ENCODE peak calls at places on chromosomes 16 and 17, in five cellular contexts. D is K562, J is GM12878, F is HepG2, V is H1. R is an unnamed sample.

GRCh38 chr17:46764709-46765401 is 53.6 kb downstream of the WNT3 start:
- DNase-seq in D (peak), J (no peak), F (no peak), V (peak), R (no peak)

GRCh38 chr17:42409467-42410351 is 13.3 kb downstream of the CAVIN1 start:
- DNase-seq in D (no peak), J (no peak), F (no peak), V (no peak), R (no peak)

GRCh38 chr16:67514382-67514828 is 14.2 kb upstream of the RIPOR1 start:
- DNase-seq in D (peak), J (peak), F (peak), V (peak), R (peak)

GRCh38 chr17:32813021-32813420 is 63.9 kb downstream of the MYO1D start:
- DNase-seq in D (no peak), J (no peak), F (no peak), V (no peak), R (no peak)

GRCh38 chr16:56115817-56116576 is 75.3 kb upstream of the GNAO1 start:
- DNase-seq in D (no peak), J (no peak), F (no peak), V (no peak), R (peak)

GRCh38 chr16:11235703-11235991 is 20.4 kb downstream of the SOCS1 start:
- DNase-seq in D (no peak), J (no peak), F (peak), V (no peak), R (no peak)

GRCh38 chr17:73311781-73312641 is at the start of gene CDC42EP4:
- DNase-seq in D (peak), J (no peak), F (peak), V (peak), R (peak)

GRCh38 chr17:53336281-53336680 is 486.4 kb upstream of the KIF2B start:
- DNase-seq in D (no peak), J (no peak), F (no peak), V (no peak), R (no peak)

GRCh38 chr17:76082326-76083251 is 3.6 kb downstream of the ZACN start:
- DNase-seq in D (no peak), J (no peak), F (no peak), V (no peak), R (no peak)

GRCh38 chr16:13397126-13397525 is 495.7 kb downstream of the SHISA9 start:
- DNase-seq in D (no peak), J (no peak), F (no peak), V (no peak), R (peak)

GRCh38 chr17:35898283-35899070 is 18.3 kb upstream of the CCL5 start:
- DNase-seq in D (no peak), J (no peak), F (no peak), V (no peak), R (no peak)

DNA sequence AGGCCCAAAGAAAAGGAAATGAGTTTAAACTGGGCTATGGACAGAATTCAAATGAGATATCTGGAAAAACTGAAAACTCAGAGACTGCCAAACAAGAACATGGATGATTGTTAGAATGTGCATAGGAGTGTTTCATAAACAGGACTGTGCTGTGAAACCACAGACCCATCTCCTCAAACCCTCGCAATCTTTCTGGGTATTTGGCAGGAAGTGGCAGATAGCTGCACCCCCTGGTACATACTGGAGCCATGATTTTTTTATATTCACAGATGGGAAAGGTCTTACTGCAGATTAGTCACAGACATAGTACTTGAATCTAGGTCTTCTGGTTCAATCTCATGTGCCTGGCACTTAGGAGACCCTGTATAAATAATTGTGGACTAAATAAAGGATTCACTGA is 145.0 kb downstream of the CCDC182 start:
- DNase-seq in D (no peak), J (no peak), F (no peak), V (no peak), R (no peak)
- H2AFZ ChIP-seq in D (no peak), J (no peak), F (no peak), V (no peak), R (no peak)

GRCh38 chr17:59510611-59511010 is 54.8 kb upstream of the DHX40 start:
- DNase-seq in D (no peak), J (no peak), F (no peak), V (no peak), R (no peak)

GRCh38 chr17:59512844-59513383 is 52.5 kb upstream of the DHX40 start:
- DNase-seq in D (no peak), J (no peak), F (no peak), V (no peak), R (no peak)

GRCh38 chr17:59516451-59516850 is 49.0 kb upstream of the DHX40 start:
- DNase-seq in D (no peak), J (no peak), F (no peak), V (no peak), R (no peak)

GRCh38 chr17:59511726-59512125 is 53.7 kb upstream of the DHX40 start:
- DNase-seq in D (no peak), J (no peak), F (no peak), V (no peak), R (no peak)

GRCh38 chr17:59513934-59514841 is 51.2 kb upstream of the DHX40 start:
- DNase-seq in D (no peak), J (no peak), F (peak), V (no peak), R (no peak)
- TF ChIP-seq CREB1 in D (no peak), J (no peak), F (peak), V (no peak), R (no peak)

GRCh38 chr16:73197598-73197997 is 149.7 kb upstream of the ZFHX3 start:
- DNase-seq in D (no peak), J (no peak), F (no peak), V (no peak), R (no peak)
- H2AFZ ChIP-seq in D (no peak), J (no peak), F (no peak), V (no peak), R (no peak)

DNA sequence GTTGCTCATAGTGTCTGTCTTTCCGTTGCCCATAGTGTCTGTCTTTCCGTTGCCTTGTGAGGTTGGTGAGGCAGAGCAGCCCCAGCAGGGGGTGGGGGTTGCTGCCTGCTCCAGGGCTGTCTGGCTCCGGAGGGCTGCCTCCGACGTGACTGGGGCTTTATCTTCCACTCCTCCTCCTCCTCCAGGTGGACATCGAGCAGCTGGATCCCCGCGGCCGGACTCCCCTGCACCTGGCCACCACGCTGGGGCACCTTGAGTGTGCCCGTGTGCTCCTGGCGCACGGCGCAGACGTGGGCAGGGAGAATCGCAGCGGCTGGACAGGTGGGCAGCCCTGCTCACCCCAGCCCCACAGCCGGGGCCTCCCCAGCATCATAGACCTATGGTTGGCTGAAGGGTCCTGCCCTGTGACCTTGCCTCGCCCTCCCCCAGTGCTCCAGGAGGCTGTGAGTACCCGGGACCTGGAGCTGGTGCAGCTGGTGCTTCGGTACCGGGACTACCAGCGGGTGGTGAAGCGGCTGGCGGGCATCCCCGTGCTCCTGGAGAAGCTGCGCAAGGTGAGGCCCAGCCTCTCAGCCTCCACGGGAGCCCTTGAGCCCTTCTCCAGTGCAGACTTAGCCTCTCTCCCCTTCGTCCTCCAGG is 14.7 kb downstream of the ANKRD13B start:
- DNase-seq in D (no peak), J (no peak), F (no peak), V (no peak), R (no peak)
- TF ChIP-seq CREB1 in D (no peak), J (no peak), F (no peak), V (no peak), R (no peak)

DNA sequence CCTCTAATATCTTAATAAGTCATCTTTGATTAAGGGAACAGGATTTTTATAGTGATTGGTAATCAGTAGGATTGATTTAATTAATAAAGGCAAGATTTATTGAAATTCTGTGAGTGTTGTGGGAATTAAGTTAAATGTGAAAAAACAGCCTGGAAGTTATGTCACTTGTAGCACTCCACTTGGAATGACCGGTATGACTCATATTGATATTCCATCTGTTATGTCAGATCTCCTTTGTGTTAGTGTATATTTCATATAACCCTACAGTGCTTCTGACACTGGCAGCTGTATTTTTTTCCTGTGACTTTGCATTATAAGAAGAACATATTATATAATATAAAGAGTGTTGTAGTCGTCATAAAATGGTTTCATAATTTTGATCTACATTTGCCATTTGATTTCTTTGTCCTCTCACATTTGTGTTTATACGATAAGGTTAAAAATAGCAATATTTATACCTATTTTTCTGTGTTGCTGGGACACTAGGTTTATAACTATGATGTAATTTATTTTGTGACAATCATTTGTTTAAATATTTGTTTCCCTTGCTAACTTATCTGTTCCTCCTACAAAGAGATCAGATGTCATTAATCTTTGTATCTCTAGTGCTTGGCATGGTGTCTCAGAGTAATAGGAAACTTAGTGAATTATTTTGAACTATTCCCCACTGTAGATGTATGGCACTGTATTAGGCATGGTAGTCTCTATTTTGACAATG is 249.0 kb downstream of the BCAS3 start:
- DNase-seq in D (no peak), J (no peak), F (no peak), V (no peak), R (no peak)
- H2AFZ ChIP-seq in D (no peak), J (no peak), F (no peak), V (no peak), R (no peak)

DNA sequence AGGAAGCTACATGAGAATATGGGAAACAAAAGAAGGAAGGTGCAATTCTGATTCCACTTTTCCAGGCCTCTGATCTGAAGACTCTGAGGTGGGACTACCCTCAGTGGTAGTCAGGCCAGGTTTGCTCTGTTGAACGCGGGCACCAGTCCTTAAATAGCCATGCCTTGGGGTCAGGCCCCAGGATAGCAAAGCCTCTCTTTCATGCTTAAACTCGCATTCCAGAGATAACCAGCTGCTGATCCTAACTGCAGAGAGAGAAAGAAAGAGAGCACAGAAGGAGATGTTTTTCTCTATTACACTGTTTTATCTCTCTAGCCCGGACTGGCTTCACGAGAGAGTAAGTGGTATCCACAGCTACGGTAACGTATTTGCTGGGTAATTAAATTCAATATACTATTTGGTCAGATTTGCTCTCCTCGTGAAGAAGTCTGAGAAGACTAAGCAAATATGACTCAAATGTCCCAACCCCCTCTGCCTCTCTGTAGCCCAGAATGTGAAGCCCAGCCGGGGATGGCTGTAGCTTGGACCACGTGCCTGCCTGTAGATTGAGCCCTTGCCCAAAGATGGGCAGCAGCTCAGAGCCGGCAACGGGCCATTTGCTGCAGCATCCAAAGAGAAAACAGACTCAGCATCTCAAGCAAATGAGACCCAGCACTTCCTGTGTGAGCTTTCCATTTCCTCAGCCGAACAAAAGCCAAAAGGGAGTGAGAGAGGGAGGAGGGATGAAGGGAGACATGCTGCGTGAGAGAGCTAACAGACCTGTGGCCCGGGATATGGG is 122.2 kb downstream of the SMG6 start:
- DNase-seq in D (no peak), J (no peak), F (no peak), V (no peak), R (peak)
- TF ChIP-seq CREB1 in D (no peak), J (no peak), F (no peak), V (no peak), R (no peak)

GRCh38 chr17:62895650-62896301 is 70.3 kb upstream of the TANC2 start:
- DNase-seq in D (no peak), J (no peak), F (no peak), V (no peak), R (no peak)

GRCh38 chr17:62900096-62900495 is 65.9 kb upstream of the TANC2 start:
- DNase-seq in D (no peak), J (no peak), F (no peak), V (no peak), R (no peak)

GRCh38 chr17:62897706-62898105 is 68.3 kb upstream of the TANC2 start:
- DNase-seq in D (no peak), J (no peak), F (no peak), V (no peak), R (no peak)

GRCh38 chr17:62899349-62899748 is 66.7 kb upstream of the TANC2 start:
- DNase-seq in D (no peak), J (no peak), F (no peak), V (no peak), R (no peak)

GRCh38 chr17:62898239-62898864 is 67.7 kb upstream of the TANC2 start:
- DNase-seq in D (no peak), J (no peak), F (no peak), V (no peak), R (no peak)
- H2AFZ ChIP-seq in D (no peak), J (no peak), F (no peak), V (peak), R (peak)

DNA sequence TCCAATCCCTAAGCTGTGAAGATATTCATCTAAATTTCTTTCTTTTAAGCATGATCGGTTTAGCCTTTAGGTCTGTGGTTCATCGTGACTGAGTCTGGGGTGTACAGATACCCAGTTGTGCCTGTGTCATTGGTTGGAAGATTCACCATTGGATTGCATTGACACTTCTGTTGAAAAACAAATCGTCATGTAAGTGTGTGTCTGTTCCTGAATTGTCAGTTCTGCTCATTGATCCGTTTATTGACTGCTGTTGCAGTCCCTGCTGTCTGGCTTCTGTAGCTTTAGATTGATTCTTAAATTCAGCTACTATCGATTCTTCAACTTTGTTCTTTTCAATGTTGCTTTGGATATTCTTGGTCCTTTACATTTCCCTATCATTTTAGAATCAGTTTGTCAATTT is 21.0 kb upstream of the ZNF469 start:
- DNase-seq in D (no peak), J (no peak), F (no peak), V (no peak), R (no peak)
- TF ChIP-seq CREB1 in D (no peak), J (no peak), F (no peak), V (no peak), R (no peak)

GRCh38 chr17:60134396-60135159 is 15.2 kb upstream of the CA4 start:
- DNase-seq in D (peak), J (no peak), F (no peak), V (peak), R (no peak)

GRCh38 chr17:60138769-60139437 is 10.9 kb upstream of the CA4 start:
- DNase-seq in D (no peak), J (no peak), F (no peak), V (peak), R (peak)

GRCh38 chr17:60135951-60136666 is 13.7 kb upstream of the CA4 start:
- DNase-seq in D (no peak), J (no peak), F (no peak), V (peak), R (peak)

GRCh38 chr17:60137731-60138130 is 12.0 kb upstream of the CA4 start:
- DNase-seq in D (no peak), J (no peak), F (no peak), V (peak), R (no peak)

GRCh38 chr17:60135160-60135950 is 14.4 kb upstream of the CA4 start:
- DNase-seq in D (peak), J (peak), F (peak), V (peak), R (peak)
- H2AFZ ChIP-seq in D (peak), J (peak), F (peak), V (peak), R (peak)

GRCh38 chr17:68579194-68579900 is 21.8 kb downstream of the FAM20A start:
- DNase-seq in D (no peak), J (no peak), F (no peak), V (no peak), R (no peak)

GRCh38 chr17:68584904-68585303 is 16.3 kb downstream of the FAM20A start:
- DNase-seq in D (no peak), J (no peak), F (peak), V (no peak), R (no peak)

GRCh38 chr17:68580236-68580903 is 20.8 kb downstream of the FAM20A start:
- DNase-seq in D (no peak), J (no peak), F (peak), V (no peak), R (no peak)

GRCh38 chr17:68585643-68586042 is 15.5 kb downstream of the FAM20A start:
- DNase-seq in D (no peak), J (no peak), F (no peak), V (no peak), R (no peak)

GRCh38 chr17:68581863-68582645 is 19.1 kb downstream of the FAM20A start:
- DNase-seq in D (no peak), J (no peak), F (no peak), V (no peak), R (no peak)
- TF ChIP-seq CREB1 in D (no peak), J (no peak), F (no peak), V (no peak), R (no peak)